ENCODE peak calls at places on chromosomes 6 and 20, in six cellular contexts. H is foreskin fibroblast, A is fibroblast of lung, Z is cardiac muscle cell, N is adipocyte, J is AG04450. U is an unnamed sample.
A peak's percentile ranks its signal among the peaks of the same experiment; 100 is the strongest.

GRCh38 chr6:30717129-30717844 is at the start of gene MDC1:
- DNase-seq in N (peak; percentile 100), A (peak; percentile 100), J (peak; percentile 100), Z (peak; percentile 100), H (peak; percentile 100), U (peak; percentile 100)

GRCh38 chr6:10386756-10387654 is 27.9 kb downstream of the TFAP2A start:
- DNase-seq in N (peak; percentile 51), Z (no peak), J (no peak), H (no peak), A (no peak), U (no peak)

GRCh38 chr6:19180348-19181073 is 656.7 kb upstream of the ID4 start:
- DNase-seq in J (no peak), H (no peak), Z (peak; percentile 56), A (peak; percentile 38), N (peak; percentile 2), U (peak; percentile 84)

GRCh38 chr6:121917263-121917829 is 481.9 kb downstream of the GJA1 start:
- DNase-seq in Z (no peak), J (no peak), N (no peak), H (no peak), A (no peak), U (no peak)

GRCh38 chr6:17584241-17584803 is 15.8 kb upstream of the FAM8A1 start:
- DNase-seq in J (peak; percentile 64), Z (peak; percentile 87), N (peak; percentile 91), H (peak; percentile 73), A (peak; percentile 90), U (no peak)

GRCh38 chr6:130122243-130122642 is 100.5 kb downstream of the SAMD3 start:
- DNase-seq in Z (no peak), A (no peak), J (no peak), N (no peak), H (no peak), U (no peak)

GRCh38 chr20:57716202-57716601 is 6.4 kb upstream of the PMEPA1 start:
- DNase-seq in Z (peak; percentile 20), J (no peak), H (peak; percentile 67), N (peak; percentile 70), A (peak; percentile 54), U (no peak)

GRCh38 chr20:52801628-52802006 is 170.5 kb upstream of the TSHZ2 start:
- DNase-seq in H (no peak), A (no peak), Z (no peak), N (no peak), J (no peak), U (no peak)

GRCh38 chr6:24334285-24334684 is 23.6 kb downstream of the DCDC2 start:
- DNase-seq in Z (no peak), A (no peak), N (no peak), J (no peak), H (no peak), U (no peak)

GRCh38 chr20:4157516-4157915 is 142.2 kb upstream of the RNF24 start:
- DNase-seq in H (no peak), N (no peak), A (no peak), Z (no peak), J (no peak), U (no peak)

GRCh38 chr6:82182756-82183155 is 64.8 kb downstream of the IBTK start:
- DNase-seq in N (peak; percentile 45), A (peak; percentile 14), J (no peak), H (no peak), Z (peak; percentile 27), U (no peak)

GRCh38 chr6:102701019-102701418 is 1307.5 kb downstream of the GRIK2 start:
- DNase-seq in J (no peak), N (no peak), A (no peak), Z (no peak), H (no peak), U (no peak)

GRCh38 chr6:130825772-130826441 is 1.3 kb upstream of the SMLR1 start:
- DNase-seq in H (no peak), A (no peak), J (no peak), N (no peak), Z (no peak), U (no peak)

GRCh38 chr20:59598625-59599310 is 5.6 kb upstream of the PHACTR3 start:
- DNase-seq in J (no peak), Z (peak; percentile 16), N (peak; percentile 42), A (no peak), H (no peak), U (peak; percentile 39)

GRCh38 chr6:158799051-158799792 is 19.9 kb downstream of the EZR start:
- DNase-seq in J (no peak), N (peak; percentile 47), H (no peak), A (peak; percentile 67), Z (peak; percentile 50), U (no peak)

GRCh38 chr20:16445482-16445881 is 127.8 kb downstream of the KIF16B start:
- DNase-seq in N (no peak), H (no peak), A (no peak), Z (no peak), J (no peak), U (no peak)

GRCh38 chr6:156809446-156810178 is 32.4 kb downstream of the ARID1B start:
- DNase-seq in J (no peak), N (no peak), H (no peak), A (no peak), Z (no peak), U (no peak)

GRCh38 chr6:33198159-33198852 is 2.2 kb downstream of the RXRB start:
- DNase-seq in H (no peak), N (no peak), J (no peak), Z (no peak), A (no peak), U (no peak)

GRCh38 chr6:125943528-125944433 is 12.8 kb upstream of the HINT3 start:
- DNase-seq in H (no peak), J (no peak), N (no peak), A (no peak), Z (no peak), U (no peak)

DNA sequence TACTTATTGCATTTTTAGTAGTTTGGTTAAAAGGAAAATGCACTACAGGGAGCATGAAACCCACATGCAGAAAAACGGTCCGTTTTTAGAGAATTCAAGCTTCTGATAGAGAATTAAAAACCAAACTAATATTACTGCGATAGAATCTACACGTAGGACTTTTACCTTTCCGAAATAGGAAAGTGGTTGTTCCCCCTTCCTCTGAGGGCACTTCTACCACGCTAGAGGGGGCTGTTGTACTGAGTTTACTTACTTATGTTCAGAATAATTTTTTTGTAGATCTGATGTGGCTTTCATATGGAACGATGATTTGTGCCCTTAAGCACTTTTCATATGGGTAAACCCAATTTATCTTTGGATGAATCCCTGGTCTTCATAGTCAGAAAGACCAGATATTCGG is 264.3 kb upstream of the PLN start:
- DNase-seq in J (peak; percentile 43), Z (peak; percentile 78), N (peak; percentile 88), H (peak; percentile 39), A (peak; percentile 79), U (no peak)
- H3K4me3 ChIP-seq in J (no peak overlapping the region), Z (no peak overlapping the region), N (peak overlapping the region; percentile 64), H (no peak overlapping the region), A (no peak overlapping the region), U (peak overlapping the region; percentile 25)

DNA sequence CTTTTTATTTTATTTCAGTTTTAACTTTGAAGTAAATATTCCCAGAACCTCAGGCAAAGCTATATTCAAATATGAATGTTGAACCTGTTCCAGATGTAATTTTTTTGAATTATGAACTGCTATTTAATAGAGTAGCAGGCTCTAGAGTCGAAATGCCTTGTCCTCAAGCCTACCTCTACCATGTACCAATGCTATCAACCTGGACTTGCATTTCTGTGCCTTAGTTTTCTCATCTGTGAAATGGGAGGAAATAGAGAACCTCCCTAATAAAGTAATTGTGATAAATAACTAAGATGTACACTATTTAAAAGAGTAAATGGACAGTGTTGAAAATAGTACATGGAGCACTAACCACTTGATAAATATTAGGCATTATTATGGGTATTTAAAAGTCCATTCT is 551.6 kb upstream of the JARID2 start:
- DNase-seq in N (no peak), Z (no peak), A (no peak), J (no peak), H (no peak), U (no peak)
- H3K4me3 ChIP-seq in N (no peak overlapping the region), Z (no peak overlapping the region), A (no peak overlapping the region), J (no peak overlapping the region), H (no peak overlapping the region), U (no peak overlapping the region)

GRCh38 chr20:10675456-10675848 is 1.7 kb upstream of the JAG1 start:
- DNase-seq in H (no peak), A (no peak), J (no peak), Z (no peak), N (no peak), U (no peak)
- H3K4me3 ChIP-seq in H (peak overlapping the region; percentile 88), A (no peak overlapping the region), J (peak overlapping the region; percentile 88), Z (no peak overlapping the region), N (peak overlapping the region; percentile 91), U (no peak overlapping the region)

DNA sequence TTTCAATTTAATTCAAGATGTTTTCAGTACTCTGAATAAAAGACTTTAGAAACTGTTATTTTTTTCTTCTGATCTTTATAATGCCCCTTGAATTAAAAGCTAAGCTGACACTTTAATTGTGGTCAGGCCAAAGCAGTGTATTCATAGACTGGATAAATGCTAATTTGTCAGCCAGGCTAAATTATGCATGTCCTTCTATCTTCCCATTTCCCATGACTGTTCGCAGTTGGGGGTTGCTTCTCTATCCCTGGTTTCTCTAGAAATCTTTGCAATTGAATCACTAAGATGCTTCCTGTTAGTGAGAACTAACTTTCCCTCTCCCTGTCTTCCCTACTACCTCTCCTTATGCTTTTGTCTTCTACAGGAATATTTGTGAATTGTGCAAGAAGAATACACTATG is 396.2 kb downstream of the RFPL4B start:
- DNase-seq in A (no peak), Z (no peak), N (no peak), H (no peak), J (no peak), U (no peak)
- H3K4me3 ChIP-seq in A (no peak overlapping the region), Z (no peak overlapping the region), N (no peak overlapping the region), H (no peak overlapping the region), J (no peak overlapping the region), U (no peak overlapping the region)

GRCh38 chr6:53496100-53496499 is 48.8 kb downstream of the GCLC start:
- DNase-seq in A (no peak), H (no peak), N (no peak), J (no peak), Z (no peak), U (no peak)

GRCh38 chr6:53494076-53494475 is 50.8 kb downstream of the GCLC start:
- DNase-seq in H (peak; percentile 6), N (peak; percentile 21), J (no peak), Z (peak; percentile 19), A (peak; percentile 41), U (no peak)

GRCh38 chr6:53493635-53494025 is 51.3 kb downstream of the GCLC start:
- DNase-seq in Z (no peak), H (peak; percentile 4), J (peak; percentile 15), N (peak; percentile 25), A (peak; percentile 43), U (no peak)

GRCh38 chr6:53495496-53495895 is 49.4 kb downstream of the GCLC start:
- DNase-seq in J (peak; percentile 84), H (no peak), A (peak; percentile 90), Z (no peak), N (no peak), U (no peak)

DNA sequence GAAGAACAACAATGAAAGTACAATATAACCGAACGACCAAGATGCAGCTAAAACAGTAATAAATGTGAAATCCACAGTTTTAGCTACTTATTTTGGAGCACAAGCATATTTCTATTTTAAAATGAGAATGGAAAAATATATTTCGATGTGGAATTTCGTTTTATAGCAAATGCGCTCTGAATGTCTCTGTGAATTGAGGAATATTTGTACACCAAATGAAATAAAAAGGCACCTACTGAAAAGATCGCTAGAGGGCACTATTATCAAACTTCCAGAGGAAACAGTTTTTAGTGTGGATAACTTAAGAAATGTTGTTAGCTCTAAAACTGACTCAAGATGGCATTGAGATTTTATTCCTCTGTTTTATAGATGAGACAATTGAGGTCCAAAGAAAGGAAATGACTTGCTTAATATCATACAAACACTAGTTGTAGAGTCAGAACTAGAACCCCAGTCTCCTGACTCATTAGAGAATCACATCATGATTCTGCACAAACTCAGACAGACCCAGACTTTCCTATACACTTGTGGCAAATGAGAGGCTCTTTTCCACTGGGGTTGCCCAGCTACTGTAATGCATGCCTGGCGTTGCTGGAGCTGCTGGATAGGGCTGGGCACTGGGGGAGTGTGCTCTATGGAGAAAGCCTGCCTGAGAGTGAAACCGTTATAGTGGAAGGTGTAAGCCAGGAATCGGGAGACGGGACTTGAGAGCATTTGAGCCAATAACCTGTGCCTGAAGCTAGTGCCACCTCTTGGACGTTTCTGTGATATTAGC is 51.9 kb downstream of the GCLC start:
- DNase-seq in H (peak; percentile 35), Z (peak; percentile 72), N (peak; percentile 89), J (peak; percentile 36), A (peak; percentile 77), U (no peak)
- H3K4me3 ChIP-seq in H (no peak overlapping the region), Z (no peak overlapping the region), N (peak overlapping the region; percentile 78), J (peak overlapping the region; percentile 40), A (no peak overlapping the region), U (peak overlapping the region; percentile 25)

U was measured in heart right ventricle.